ENCODE peak calls at places on chromosomes 13 and 19, in five cellular contexts. L, Z, E, R and W are unnamed samples.

GRCh38 chr13:99015606-99016520 is 38.0 kb upstream of the DOCK9 start:
- DNase-seq in R (no peak), Z (no peak), L (no peak), E (no peak), W (no peak)

GRCh38 chr13:94515352-94515751 is 35.9 kb upstream of the DCT start:
- DNase-seq in R (no peak), Z (no peak), L (no peak), E (no peak), W (no peak)

GRCh38 chr13:85236431-85236830 is 562.8 kb downstream of the SLITRK6 start:
- DNase-seq in R (no peak), L (peak), Z (no peak), E (no peak), W (no peak)

GRCh38 chr13:66994097-66994496 is 236.0 kb downstream of the PCDH9 start:
- DNase-seq in E (peak), Z (peak), R (peak), L (peak), W (peak)

GRCh38 chr19:19997656-19998268 is 41.5 kb downstream of the ZNF682 start:
- DNase-seq in L (no peak), R (no peak), Z (peak), E (no peak), W (no peak)

GRCh38 chr13:32318072-32318471 is 2.8 kb downstream of the BRCA2 start:
- DNase-seq in L (no peak), Z (no peak), E (no peak), R (no peak), W (no peak)

GRCh38 chr19:14149509-14149994 is 13.2 kb upstream of the ASF1B start:
- DNase-seq in Z (no peak), L (no peak), R (no peak), E (peak), W (peak)

GRCh38 chr19:46759817-46760333 is 13.6 kb upstream of the STRN4 start:
- DNase-seq in E (peak), L (peak), R (no peak), Z (no peak), W (peak)

GRCh38 chr13:30792257-30793000 is 57.1 kb downstream of the ALOX5AP start:
- DNase-seq in Z (peak), L (peak), E (peak), R (peak), W (peak)

GRCh38 chr13:37618554-37618953 is 20.0 kb upstream of the POSTN start:
- DNase-seq in L (no peak), R (no peak), E (no peak), Z (no peak), W (no peak)

GRCh38 chr13:26022538-26023292 is 29.1 kb downstream of the SHISA2 start:
- DNase-seq in L (peak), R (no peak), E (no peak), Z (no peak), W (no peak)

GRCh38 chr19:48283908-48284307 is 14.0 kb downstream of the ZNF114 start:
- DNase-seq in R (no peak), Z (no peak), L (no peak), E (no peak), W (no peak)

GRCh38 chr13:96948127-96948526 is 46.1 kb downstream of the OXGR1 start:
- DNase-seq in L (no peak), E (no peak), Z (no peak), R (no peak), W (no peak)

GRCh38 chr13:99528547-99528946 is 27.3 kb downstream of the TM9SF2 start:
- DNase-seq in L (peak), Z (no peak), R (peak), E (no peak), W (no peak)

GRCh38 chr19:45153339-45154063 is 7.3 kb downstream of the NKPD1 start:
- DNase-seq in R (no peak), E (no peak), L (no peak), Z (peak), W (no peak)

GRCh38 chr13:44912617-44913016 is 76.7 kb downstream of the NUFIP1 start:
- DNase-seq in Z (no peak), R (no peak), L (no peak), E (no peak), W (no peak)

GRCh38 chr13:109840201-109840892 is 54.0 kb upstream of the IRS2 start:
- DNase-seq in R (no peak), Z (no peak), L (no peak), E (no peak), W (no peak)

GRCh38 chr13:93674337-93674755 is 447.7 kb downstream of the GPC6 start:
- DNase-seq in E (no peak), Z (no peak), L (no peak), R (no peak), W (no peak)

GRCh38 chr13:48185018-48185417 is 48.0 kb upstream of the ITM2B start:
- DNase-seq in Z (no peak), L (no peak), R (no peak), E (no peak), W (no peak)

GRCh38 chr13:74027161-74027779 is 106.9 kb downstream of the KLF12 start:
- DNase-seq in R (no peak), L (no peak), Z (no peak), E (no peak), W (no peak)

GRCh38 chr13:100787899-100788298 is 113.3 kb upstream of the TMTC4 start:
- DNase-seq in L (no peak), R (no peak), E (no peak), Z (no peak), W (no peak)

GRCh38 chr13:25691654-25692053 is 319.9 kb downstream of the ATP8A2 start:
- DNase-seq in R (no peak), E (no peak), Z (no peak), L (no peak), W (no peak)

GRCh38 chr19:33293255-33294057 is 8.9 kb downstream of the CEBPA start:
- DNase-seq in R (peak), Z (peak), E (no peak), L (peak), W (no peak)

GRCh38 chr19:49657493-49658138 is 8.0 kb downstream of the IRF3 start:
- DNase-seq in Z (no peak), E (no peak), L (no peak), R (no peak), W (no peak)

GRCh38 chr13:77919351-77920294 is 992 bp upstream of the EDNRB start:
- DNase-seq in R (no peak), E (peak), Z (no peak), L (no peak), W (peak)

GRCh38 chr19:30071871-30072270 is 129.8 kb downstream of the URI1 start:
- DNase-seq in L (no peak), Z (no peak), E (peak), R (no peak), W (peak)

GRCh38 chr19:13163609-13164364 is 13.6 kb downstream of the IER2 start:
- DNase-seq in L (peak), E (peak), R (peak), Z (peak), W (peak)

GRCh38 chr13:99053636-99054233 is 75.9 kb upstream of the DOCK9 start:
- DNase-seq in Z (peak), E (no peak), R (no peak), L (no peak), W (no peak)

GRCh38 chr13:41193469-41193868 is 900 bp downstream of the KBTBD7 start:
- DNase-seq in R (no peak), L (no peak), E (no peak), Z (no peak), W (no peak)

GRCh38 chr13:41196011-41196410 is 1.6 kb upstream of the KBTBD7 start:
- DNase-seq in Z (no peak), R (no peak), L (no peak), E (no peak), W (no peak)

GRCh38 chr13:41196620-41197019 is 2.3 kb upstream of the KBTBD7 start:
- DNase-seq in E (no peak), R (peak), L (no peak), Z (peak), W (no peak)

GRCh38 chr13:41199061-41199460 is 4.7 kb upstream of the KBTBD7 start:
- DNase-seq in R (no peak), E (no peak), Z (no peak), L (no peak), W (no peak)

DNA sequence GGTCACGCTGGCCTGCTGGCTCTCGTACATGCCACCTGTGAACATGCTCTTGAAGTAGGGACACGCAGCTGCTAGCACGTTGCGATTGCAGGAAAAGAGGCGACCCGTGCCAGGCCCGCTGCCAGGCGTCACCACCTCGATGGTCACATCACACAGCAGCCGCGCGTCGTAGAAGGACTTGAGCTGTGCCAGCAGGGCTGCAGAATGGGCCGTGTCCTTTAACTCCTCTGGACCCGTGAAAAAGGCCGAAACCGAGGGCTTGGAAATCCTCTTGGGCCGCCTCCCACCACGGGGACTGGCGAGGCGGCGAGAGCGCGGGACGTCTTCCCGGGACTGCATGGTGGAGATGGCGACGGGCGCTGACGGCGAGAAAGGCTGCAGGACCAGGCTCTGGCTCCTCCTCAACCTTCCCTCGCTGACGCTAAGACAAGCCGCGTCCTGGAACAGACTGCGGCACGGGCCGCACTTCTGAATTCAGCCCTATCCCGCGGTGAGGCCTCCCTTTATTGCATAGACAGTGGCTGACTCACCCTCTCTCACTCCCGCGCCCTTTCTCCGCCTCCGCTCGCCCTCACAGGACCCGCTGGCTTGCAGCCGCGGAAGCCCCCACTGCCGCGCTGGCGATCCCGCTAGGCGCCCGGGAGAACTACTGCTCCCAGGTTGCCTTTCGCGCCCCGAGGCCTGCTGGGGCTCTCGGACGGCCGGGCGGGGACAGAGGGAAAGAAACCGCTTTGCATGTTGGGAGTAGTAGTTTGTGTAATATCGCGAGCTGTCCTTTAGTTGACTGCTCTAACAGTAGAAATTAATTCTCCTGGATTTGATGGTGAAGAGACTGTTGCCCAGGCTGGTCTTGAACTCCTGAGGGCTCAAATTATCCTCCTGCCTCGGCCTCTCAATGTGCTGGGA is at the start of gene KBTBD7:
- DNase-seq in E (peak), L (peak), R (peak), Z (peak), W (peak)
- TF ChIP-seq EP300 in E (peak), L (no peak), R (peak), Z (no peak), W (no peak)

DNA sequence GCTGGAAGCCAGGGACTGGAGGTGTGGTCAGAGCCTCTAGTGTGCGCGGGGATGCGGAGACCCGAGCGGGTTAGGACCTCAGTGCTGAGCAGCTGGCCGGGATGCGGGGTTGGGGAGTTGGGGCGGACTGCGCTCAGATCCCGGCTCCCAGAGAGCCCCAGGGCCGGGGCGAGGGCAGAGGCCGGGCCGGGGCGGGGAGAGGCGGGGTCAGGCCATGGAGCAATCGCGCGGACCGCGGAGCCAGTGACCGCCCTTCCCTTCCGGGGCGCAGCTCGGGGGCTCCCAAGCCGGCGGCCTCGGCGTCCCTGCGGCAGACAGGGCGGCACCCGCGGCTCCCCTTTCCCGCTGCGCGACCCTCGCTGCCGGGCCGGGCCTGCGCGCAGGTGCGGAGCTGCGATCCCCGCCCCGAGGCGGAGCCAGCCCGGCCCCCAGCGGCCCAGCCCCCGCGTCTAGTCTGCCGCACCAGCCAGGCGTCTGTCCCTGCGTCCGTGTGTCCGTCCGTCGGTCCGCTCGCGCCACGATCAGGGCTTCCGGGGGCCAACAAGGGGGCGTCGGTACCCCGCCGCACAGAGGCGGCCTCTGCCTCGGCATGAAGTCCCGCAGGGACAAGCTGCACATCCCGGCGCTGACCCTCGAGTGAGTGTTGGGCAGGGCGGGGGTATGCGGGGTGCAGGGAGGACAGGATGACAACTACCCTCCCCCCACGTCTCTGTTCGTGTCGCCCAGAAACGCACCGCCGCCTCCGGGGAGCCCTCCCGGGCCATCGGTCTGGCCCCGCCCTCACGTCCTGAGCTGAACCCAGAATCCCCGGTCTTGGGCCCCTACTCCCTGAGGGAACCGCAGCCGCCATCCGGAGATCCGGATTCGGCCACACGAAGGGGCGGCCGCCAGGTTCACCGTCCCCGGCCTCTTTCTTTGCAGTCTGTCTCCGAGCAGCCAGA is 12.4 kb downstream of the MAST3 start:
- DNase-seq in E (no peak), R (peak), L (no peak), Z (peak), W (peak)
- TF ChIP-seq POLR2A in E (peak), R (peak), L (peak), Z (no peak), W (no peak)

DNA sequence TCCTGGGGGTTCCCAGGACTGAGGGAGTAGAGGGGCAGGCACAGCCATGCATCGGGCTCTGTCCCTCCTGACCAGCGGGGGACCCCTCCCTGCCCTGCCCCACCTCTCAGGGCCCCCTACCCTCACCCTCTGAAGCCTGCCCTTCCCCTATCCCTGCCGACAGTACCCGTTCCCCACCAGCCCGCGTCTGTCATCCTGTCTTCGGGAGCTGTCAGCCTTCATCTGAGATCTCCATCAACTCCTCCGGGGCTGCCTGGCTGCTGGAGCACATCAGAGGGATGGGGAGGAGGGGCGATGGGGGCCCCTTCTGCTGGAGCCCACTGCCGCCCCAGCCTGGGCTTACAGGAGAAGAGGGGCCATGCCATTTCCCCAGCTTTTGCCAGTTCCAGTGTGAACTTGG is 6.2 kb upstream of the SHD start:
- DNase-seq in L (no peak), R (no peak), E (no peak), Z (no peak), W (no peak)
- TF ChIP-seq EP300 in L (no peak), R (no peak), E (no peak), Z (no peak), W (no peak)

GRCh38 chr19:1568320-1569019 is at the start of gene MEX3D:
- DNase-seq in R (peak), L (peak), Z (peak), E (peak), W (peak)
- TF ChIP-seq POLR2A in R (no peak), L (peak), Z (no peak), E (peak), W (no peak)

DNA sequence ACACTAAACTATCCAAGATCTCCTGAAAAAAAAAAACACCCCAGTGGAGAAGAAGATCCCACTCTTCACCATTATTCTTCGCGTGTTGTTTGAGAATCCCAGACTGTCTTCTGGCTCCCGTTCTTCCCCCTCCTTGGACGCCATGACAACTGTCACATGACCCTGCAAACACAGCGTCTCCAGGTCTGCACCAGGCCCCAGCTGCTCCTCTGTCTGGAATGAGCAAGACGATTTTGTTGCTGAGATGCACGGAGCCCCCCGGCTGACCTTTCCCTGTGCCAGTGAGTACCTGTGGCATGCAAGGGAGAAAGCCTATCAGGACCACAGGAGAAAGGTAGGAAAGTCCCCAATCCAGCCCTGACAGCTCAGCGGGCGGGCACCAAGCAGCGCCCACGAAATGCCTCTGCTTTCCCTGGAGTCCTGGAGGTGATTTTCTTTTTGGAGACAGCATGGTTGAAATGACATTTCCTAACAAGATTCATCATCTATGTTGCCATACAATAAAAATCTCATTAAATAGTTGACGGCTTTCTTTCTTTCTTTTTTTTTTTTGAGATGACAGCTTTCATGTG is at the start of gene CFAP97D2:
- DNase-seq in Z (peak), R (no peak), E (no peak), L (no peak), W (no peak)
- TF ChIP-seq EP300 in Z (no peak), R (no peak), E (no peak), L (no peak), W (no peak)

GRCh38 chr19:38658462-38659306 is 11.2 kb downstream of the ACTN4 start:
- DNase-seq in R (peak), L (peak), Z (no peak), E (no peak), W (peak)
- TF ChIP-seq POLR2A in R (peak), L (no peak), Z (no peak), E (no peak), W (no peak)

DNA sequence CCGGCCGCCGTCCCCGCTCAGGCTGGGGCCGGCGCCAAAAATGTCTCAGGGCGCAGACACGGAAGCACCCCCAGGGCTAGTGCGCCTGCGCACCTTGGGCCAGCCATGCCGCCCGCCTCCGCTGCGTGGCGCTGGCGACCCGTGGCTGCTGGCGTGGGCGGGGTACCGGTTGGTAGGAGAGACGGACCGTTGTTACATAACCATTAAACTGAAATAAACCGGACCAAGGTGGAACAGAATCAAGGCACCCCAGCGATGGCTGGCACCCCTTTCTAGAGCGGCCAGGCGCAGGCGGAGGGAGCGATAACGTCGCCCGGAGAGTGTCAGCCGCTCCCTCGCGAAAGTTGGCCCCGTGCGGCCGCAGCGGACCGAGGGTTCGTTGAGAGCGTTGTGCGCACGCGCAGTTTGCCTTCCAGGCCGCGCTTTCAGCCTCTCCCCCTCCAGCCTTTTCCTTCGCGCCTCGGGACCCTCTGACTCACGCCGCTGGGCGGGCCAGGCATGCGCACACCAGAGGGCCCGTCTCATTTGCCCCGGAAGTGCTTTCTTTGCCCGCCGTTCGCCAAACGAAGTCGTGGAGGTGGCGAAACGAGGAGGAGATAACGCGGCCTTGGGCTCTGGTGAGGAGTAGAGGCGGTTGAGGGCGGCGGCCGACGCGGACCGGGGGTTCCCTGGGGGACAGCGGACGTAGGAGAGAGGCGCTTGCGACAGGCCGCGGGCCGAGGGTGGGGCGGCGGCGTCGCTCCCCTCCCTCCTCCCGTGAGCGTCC is at the start of the genes PLEKHJ1 and SF3A2:
- DNase-seq in E (peak), L (peak), Z (peak), R (peak), W (peak)
- TF ChIP-seq EP300 in E (peak), L (no peak), Z (no peak), R (no peak), W (no peak)

DNA sequence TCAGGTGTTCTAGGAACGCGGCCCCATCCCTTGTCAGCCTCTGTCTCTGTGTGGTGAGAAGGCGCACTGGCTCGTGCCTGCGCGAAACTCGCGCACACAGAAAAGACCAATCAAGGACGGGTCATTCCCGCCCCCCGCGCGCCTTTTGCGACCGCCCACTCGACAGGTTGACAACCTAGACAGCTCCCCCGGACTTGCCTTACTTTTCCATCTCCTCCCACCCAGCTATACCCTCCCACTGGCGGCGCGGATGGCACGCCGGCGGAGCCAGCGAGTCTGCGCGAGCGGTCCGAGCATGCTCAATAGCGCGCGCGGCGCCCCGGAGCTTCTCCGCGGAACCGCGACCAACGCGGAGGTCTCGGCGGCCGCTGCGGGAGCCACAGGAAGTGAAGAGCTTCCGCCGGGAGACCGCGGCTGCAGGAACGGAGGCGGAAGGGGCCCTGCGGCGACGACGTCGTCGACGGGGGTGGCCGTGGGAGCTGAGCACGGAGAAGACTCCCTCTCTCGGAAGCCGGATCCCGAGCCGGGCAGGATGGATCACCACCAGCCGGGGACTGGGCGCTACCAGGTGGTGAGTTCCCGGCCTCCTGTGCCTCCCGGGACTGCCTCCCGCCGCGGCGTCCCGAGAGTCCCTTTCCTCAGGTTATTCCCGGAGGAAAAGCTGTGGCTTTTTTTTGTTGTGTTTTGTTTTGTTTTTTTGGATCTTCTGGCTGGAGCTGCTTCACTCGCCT is at the start of gene NDFIP2:
- DNase-seq in Z (peak), L (peak), R (peak), E (peak), W (peak)
- TF ChIP-seq POLR2A in Z (peak), L (peak), R (peak), E (peak), W (no peak)